ENCODE peak calls at places on chromosomes 3 and 15, in five cellular contexts. L, Y, H, Z and M are unnamed samples.

GRCh38 chr3:58003093-58003492 is 5.1 kb upstream of the FLNB start:
- DNase-seq in L (no peak), Y (no peak), H (no peak), Z (no peak), M (no peak)

GRCh38 chr3:156183396-156183795 is 63.0 kb downstream of the KCNAB1 start:
- DNase-seq in Z (no peak), H (no peak), Y (no peak), L (no peak), M (no peak)

GRCh38 chr15:29978411-29979382 is 104.1 kb upstream of the GOLGA8J start:
- DNase-seq in Y (no peak), Z (no peak), H (no peak), L (no peak), M (no peak)

GRCh38 chr3:61913657-61914056 is 352.3 kb downstream of the PTPRG start:
- DNase-seq in Y (no peak), L (no peak), Z (no peak), H (no peak), M (no peak)

GRCh38 chr15:66482539-66482938 is 15.0 kb downstream of the SNAPC5 start:
- DNase-seq in H (no peak), L (no peak), Z (no peak), Y (no peak), M (no peak)

GRCh38 chr3:138051946-138052802 is 42.2 kb downstream of the CLDN18 start:
- DNase-seq in H (peak; percentile 45), L (no peak), Y (no peak), Z (no peak), M (no peak)

GRCh38 chr3:4988815-4989648 is 9.8 kb downstream of the BHLHE40 start:
- DNase-seq in Y (no peak), H (peak; percentile 91), L (peak; percentile 41), Z (no peak), M (peak; percentile 82)

GRCh38 chr15:100457201-100457600 is 71.5 kb downstream of the CERS3 start:
- DNase-seq in Y (no peak), H (no peak), Z (no peak), L (peak; percentile 37), M (no peak)

GRCh38 chr3:155233213-155233612 is 60.3 kb downstream of the STRIT1 start:
- DNase-seq in Z (peak; percentile 65), Y (no peak), L (peak; percentile 65), H (no peak), M (peak; percentile 90)

GRCh38 chr3:63056932-63057331 is 181.7 kb upstream of the CADPS start:
- DNase-seq in Z (no peak), L (no peak), H (no peak), Y (no peak), M (no peak)

GRCh38 chr3:8328971-8329370 is 172.7 kb upstream of the LMCD1 start:
- DNase-seq in H (no peak), Z (no peak), Y (no peak), L (peak; percentile 32), M (no peak)

GRCh38 chr3:43181202-43181910 is 75.5 kb upstream of the POMGNT2 start:
- DNase-seq in H (no peak), Y (peak; percentile 30), Z (no peak), L (no peak), M (no peak)

GRCh38 chr3:86702381-86702958 is 288.5 kb downstream of the VGLL3 start:
- DNase-seq in Y (no peak), L (no peak), Z (no peak), H (no peak), M (no peak)
- TF ChIP-seq CTCF in Y (peak; percentile 32), L (peak; percentile 59), Z (peak; percentile 14), H (peak; percentile 55), M (no peak)

GRCh38 chr15:25180606-25181289 is 226.0 kb downstream of the SNRPN start:
- DNase-seq in Z (peak; percentile 12), L (no peak), H (no peak), Y (no peak), M (peak; percentile 53)
- H3K9me3 ChIP-seq in Z (no peaks in the 10 kb centered on the region), L (peaks cover 12% of the 10 kb centered on the region), H (no peaks in the 10 kb centered on the region), Y (no peaks in the 10 kb centered on the region), M (no peaks in the 10 kb centered on the region)

DNA sequence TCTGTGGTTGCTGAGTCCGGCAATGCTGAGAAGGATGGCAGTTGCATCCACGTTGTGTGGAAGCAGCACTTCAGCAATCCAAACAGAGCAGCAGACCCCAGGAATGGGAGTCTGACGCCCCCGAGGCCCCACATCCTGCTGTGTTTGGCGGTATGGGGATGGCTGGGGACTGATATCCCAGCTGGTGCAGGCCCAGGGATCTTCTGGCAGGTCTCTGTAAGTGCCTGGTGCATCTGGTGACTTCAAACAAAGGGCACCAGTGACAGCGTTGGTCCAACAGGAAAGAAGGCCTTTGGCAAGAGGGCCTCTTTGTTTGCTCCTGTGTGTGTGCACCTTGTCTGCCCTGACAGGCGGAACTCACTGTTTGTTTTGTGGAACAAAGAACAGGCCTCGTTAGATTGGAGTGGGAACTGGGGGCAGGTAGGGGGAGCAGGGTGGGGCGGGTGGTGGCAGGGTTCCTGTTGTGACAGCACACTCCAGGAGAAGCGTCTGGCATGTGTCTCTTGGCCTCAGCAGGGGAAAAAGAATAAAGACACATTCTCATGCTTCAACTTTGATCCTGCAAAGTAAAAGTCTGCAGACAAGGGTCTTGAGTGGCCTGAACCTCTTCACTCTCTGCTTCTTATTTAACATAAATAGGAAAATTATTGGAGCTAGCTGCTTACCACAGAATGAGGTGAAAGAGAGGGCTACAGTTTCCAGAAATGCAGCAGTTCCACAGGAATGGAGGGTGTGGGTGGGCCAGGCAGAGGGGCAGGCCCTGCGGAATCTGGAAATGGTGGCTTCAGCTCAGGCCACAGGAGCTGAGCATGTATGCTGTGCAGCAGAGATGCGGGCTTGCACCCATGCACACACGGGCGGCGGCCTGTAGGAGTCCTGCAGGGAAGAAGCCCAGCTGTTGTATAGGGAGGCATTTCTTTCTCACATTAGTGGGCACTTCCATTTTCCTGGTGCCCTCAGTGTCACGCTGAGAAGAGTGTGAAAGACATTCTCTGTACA is 94.5 kb upstream of the MYZAP start:
- DNase-seq in Y (no peak), L (peak; percentile 51), Z (no peak), H (peak; percentile 16), M (no peak)
- H3K27ac ChIP-seq in Y (no peak overlapping the region), L (no peak overlapping the region), Z (peak overlapping the region; percentile 77), H (no peak overlapping the region), M (no peak overlapping the region)

GRCh38 chr15:79167776-79168175 is 77.2 kb upstream of the RASGRF1 start:
- DNase-seq in L (no peak), Z (no peak), H (no peak), Y (no peak), M (no peak)

GRCh38 chr15:79170256-79170664 is 79.7 kb upstream of the RASGRF1 start:
- DNase-seq in L (peak; percentile 18), H (peak; percentile 52), Z (peak; percentile 27), Y (no peak), M (no peak)

GRCh38 chr15:79169531-79170123 is 79.0 kb upstream of the RASGRF1 start:
- DNase-seq in Z (no peak), H (no peak), L (no peak), Y (no peak), M (no peak)

GRCh38 chr15:79166311-79166955 is 75.9 kb upstream of the RASGRF1 start:
- DNase-seq in Y (no peak), H (no peak), L (no peak), Z (no peak), M (no peak)

DNA sequence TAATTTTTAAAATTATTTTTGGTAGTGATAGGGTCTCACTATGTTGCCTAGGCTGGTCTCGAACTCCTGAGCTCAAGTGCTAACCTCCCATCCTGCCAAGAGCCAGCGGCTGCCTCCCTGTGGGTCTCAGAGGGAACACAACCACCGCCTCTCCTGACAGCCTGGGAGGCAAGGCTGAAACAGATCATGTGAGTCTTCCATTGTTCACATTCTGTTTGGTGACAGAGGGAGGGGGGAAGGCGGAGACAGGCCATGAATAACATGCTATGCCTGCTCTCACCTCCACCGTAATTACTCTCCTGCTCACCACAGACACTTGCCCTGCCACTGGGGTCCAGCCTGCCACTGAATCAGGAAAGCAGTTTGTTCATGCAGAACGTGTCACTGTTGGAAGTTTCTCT is 78.3 kb upstream of the RASGRF1 start:
- DNase-seq in Y (no peak), H (peak; percentile 48), Z (peak; percentile 34), L (peak; percentile 2), M (no peak)
- TF ChIP-seq CTCF in Y (no peak), H (no peak), Z (no peak), L (no peak), M (no peak)

GRCh38 chr3:47766186-47766585 is 15.5 kb downstream of the SMARCC1 start:
- DNase-seq in L (no peak), Z (no peak), H (no peak), Y (no peak), M (no peak)

GRCh38 chr3:47758261-47759025 is 23.2 kb downstream of the SMARCC1 start:
- DNase-seq in Y (no peak), L (no peak), Z (no peak), H (no peak), M (no peak)

GRCh38 chr3:47761046-47761445 is 20.6 kb downstream of the SMARCC1 start:
- DNase-seq in H (no peak), L (no peak), Y (no peak), Z (no peak), M (no peak)

DNA sequence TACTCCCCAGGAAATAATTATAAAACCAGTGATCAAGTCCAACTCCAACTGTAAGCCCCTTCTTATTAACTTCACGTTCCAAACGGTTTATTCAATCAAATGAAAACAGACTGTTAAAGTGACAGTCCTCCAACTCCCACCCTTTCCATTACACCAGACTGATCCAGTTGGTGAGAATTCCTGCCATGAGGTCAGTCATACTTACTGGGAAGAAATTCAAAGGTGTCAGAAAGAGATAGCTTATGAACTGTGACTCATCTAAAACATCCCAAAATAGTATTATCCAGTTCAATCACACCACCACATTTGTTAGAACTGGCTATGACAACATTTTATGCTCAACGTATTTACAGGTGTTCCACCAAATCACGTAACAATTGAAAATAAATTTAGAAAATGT is 19.5 kb downstream of the SMARCC1 start:
- DNase-seq in H (no peak), Y (no peak), Z (no peak), L (peak; percentile 35), M (no peak)
- H3K9me3 ChIP-seq in H (no peaks in the 10 kb centered on the region), Y (no peaks in the 10 kb centered on the region), Z (no peaks in the 10 kb centered on the region), L (no peaks in the 10 kb centered on the region), M (no peaks in the 10 kb centered on the region)